ENCODE peak calls at places on chromosomes 2 and 18, in seven cellular contexts. K is stimulated activated naive CD8-positive, alpha-beta T cell treated with anti-CD3 and anti-CD28 coated beads, Interleukin-15, amount 100 ng/mL, for 72 hours; G is hypothalamus; V is WTC11; P is NCI-H1105; J is endothelial cell; O is pons. I is an unnamed sample.

GRCh38 chr2:239239607-239240479 is 161.0 kb downstream of the HDAC4 start:
- DNase-seq in O (peak), V (no peak), K (no peak), J (peak), P (no peak), G (no peak), I (no peak)

GRCh38 chr18:79825913-79826312 is 28.2 kb downstream of the KCNG2 start:
- DNase-seq in O (no peak), G (no peak), J (no peak), V (no peak), P (no peak), K (no peak), I (no peak)

GRCh38 chr2:12303181-12304030 is 413.3 kb upstream of the TRIB2 start:
- DNase-seq in P (no peak), J (no peak), G (no peak), V (no peak), O (no peak), K (peak), I (no peak)

GRCh38 chr2:190863946-190864345 is 16.7 kb upstream of the GLS start:
- DNase-seq in G (no peak), J (no peak), O (no peak), V (no peak), P (peak), K (no peak), I (no peak)

GRCh38 chr2:188902906-188903305 is 71.3 kb upstream of the COL3A1 start:
- DNase-seq in P (peak), J (no peak), O (no peak), K (no peak), V (no peak), G (no peak), I (peak)

GRCh38 chr18:10374615-10375295 is 79.7 kb upstream of the APCDD1 start:
- DNase-seq in J (no peak), K (no peak), O (no peak), G (no peak), P (no peak), V (no peak), I (no peak)

GRCh38 chr18:75879196-75879595 is 451.7 kb upstream of the SMIM21 start:
- DNase-seq in J (no peak), G (no peak), K (no peak), P (no peak), V (no peak), O (no peak), I (no peak)

GRCh38 chr2:181399046-181399445 is 58.1 kb upstream of the ITGA4 start:
- DNase-seq in K (no peak), G (no peak), J (no peak), O (no peak), P (no peak), V (no peak), I (peak)

GRCh38 chr2:6863792-6864191 is 1.9 kb downstream of the CMPK2 start:
- DNase-seq in K (no peak), G (no peak), O (no peak), V (no peak), J (no peak), P (no peak), I (no peak)

GRCh38 chr2:31580321-31581117 is at the start of gene SRD5A2:
- DNase-seq in V (peak), O (no peak), K (no peak), J (peak), G (no peak), P (no peak), I (peak)

GRCh38 chr2:9590635-9591034 is 35.0 kb upstream of the ADAM17 start:
- DNase-seq in G (no peak), K (no peak), P (no peak), J (no peak), O (no peak), V (no peak), I (peak)

GRCh38 chr2:128788636-128789220 is 470.1 kb upstream of the HS6ST1 start:
- DNase-seq in J (no peak), K (no peak), P (no peak), V (no peak), O (no peak), G (no peak), I (no peak)

GRCh38 chr2:228318218-228318617 is 136.7 kb upstream of the SPHKAP start:
- DNase-seq in P (peak), V (peak), O (no peak), J (peak), G (no peak), K (no peak), I (peak)

GRCh38 chr2:51662187-51662586 is 630.3 kb upstream of the NRXN1 start:
- DNase-seq in P (no peak), V (no peak), J (no peak), G (no peak), O (no peak), K (no peak), I (no peak)

GRCh38 chr2:239763433-239764097 is 261.6 kb downstream of the NDUFA10 start:
- DNase-seq in V (peak), P (no peak), K (no peak), G (no peak), O (no peak), J (no peak), I (no peak)

GRCh38 chr2:159012142-159012541 is 43.7 kb downstream of the TANC1 start:
- DNase-seq in J (no peak), O (no peak), P (no peak), G (no peak), K (no peak), V (no peak), I (no peak)

GRCh38 chr2:159712929-159713575 is 746 bp downstream of the MARCHF7 start:
- DNase-seq in P (no peak), G (no peak), J (no peak), K (no peak), O (peak), V (no peak), I (peak)

GRCh38 chr2:48221846-48222516 is 308.0 kb upstream of the STON1 start:
- DNase-seq in V (no peak), J (no peak), G (no peak), O (no peak), K (no peak), P (no peak), I (peak)

GRCh38 chr2:165115258-165115657 is 88.6 kb downstream of the SCN3A start:
- DNase-seq in O (no peak), P (no peak), G (no peak), V (no peak), J (no peak), K (no peak), I (no peak)

GRCh38 chr18:43405097-43405496 is 127.8 kb upstream of the SYT4 start:
- DNase-seq in K (no peak), V (no peak), J (no peak), G (no peak), O (no peak), P (no peak), I (peak)

GRCh38 chr2:141062443-141062842 is 1068.4 kb downstream of the LRP1B start:
- DNase-seq in J (no peak), K (no peak), G (no peak), P (no peak), V (no peak), O (peak), I (no peak)

GRCh38 chr2:25483584-25484266 is 142.0 kb upstream of the DNMT3A start:
- DNase-seq in P (no peak), G (no peak), O (peak), V (no peak), K (no peak), J (no peak), I (peak)

GRCh38 chr18:58579561-58580047 is 49.3 kb downstream of the ALPK2 start:
- DNase-seq in G (no peak), P (no peak), J (no peak), K (no peak), V (no peak), O (no peak), I (no peak)

GRCh38 chr2:35973132-35973736 is 382.3 kb upstream of the CRIM1 start:
- DNase-seq in J (peak), K (no peak), V (peak), P (no peak), O (peak), G (no peak), I (peak)

GRCh38 chr18:56453576-56453975 is 184.8 kb downstream of the TXNL1 start:
- DNase-seq in P (no peak), O (no peak), V (no peak), J (no peak), G (no peak), K (no peak), I (no peak)

GRCh38 chr18:78477840-78478239 is 501.8 kb upstream of the SALL3 start:
- DNase-seq in K (no peak), O (no peak), J (no peak), P (no peak), G (no peak), V (no peak), I (no peak)

GRCh38 chr2:62501794-62502500 is 4.0 kb downstream of the TMEM17 start:
- DNase-seq in J (no peak), O (no peak), P (no peak), K (no peak), G (no peak), V (no peak), I (peak)

GRCh38 chr2:20061476-20061875 is 10.0 kb upstream of the LAPTM4A start:
- DNase-seq in J (no peak), G (no peak), P (no peak), V (no peak), K (no peak), O (no peak), I (no peak)